ENCODE peak calls at places on chromosomes 5 and 9, in six cellular contexts. One of them, this sample, is unnamed.

GRCh38 chr5:143196601-143197259 is 206.8 kb downstream of the NR3C1 start:
- DNase-seq in HT1080: no peak
- DNase-seq in right lobe of liver: no peak
- DNase-seq in bronchial epithelial cell: no peak
- DNase-seq in head of caudate nucleus: no peak
- DNase-seq in stimulated activated CD4-positive, alpha-beta T cell treated with anti-CD3 and anti-CD28 coated beads, Interleukin-12 subunit alpha, Interleukin-12 subunit beta, amount 100 ng/mL, for 48 hours: no peak
- DNase-seq in this sample: no peak

GRCh38 chr9:26181836-26182235 is 503.6 kb upstream of the TUSC1 start:
- DNase-seq in HT1080: no peak
- DNase-seq in right lobe of liver: no peak
- DNase-seq in bronchial epithelial cell: no peak
- DNase-seq in head of caudate nucleus: no peak
- DNase-seq in stimulated activated CD4-positive, alpha-beta T cell treated with anti-CD3 and anti-CD28 coated beads, Interleukin-12 subunit alpha, Interleukin-12 subunit beta, amount 100 ng/mL, for 48 hours: no peak
- DNase-seq in this sample: no peak

GRCh38 chr9:133115604-133116345 is 5.3 kb downstream of the RALGDS start:
- DNase-seq in HT1080: no peak
- DNase-seq in right lobe of liver: peak; percentile 42
- DNase-seq in bronchial epithelial cell: no peak
- DNase-seq in head of caudate nucleus: no peak
- DNase-seq in stimulated activated CD4-positive, alpha-beta T cell treated with anti-CD3 and anti-CD28 coated beads, Interleukin-12 subunit alpha, Interleukin-12 subunit beta, amount 100 ng/mL, for 48 hours: peak; percentile 67
- DNase-seq in this sample: peak; percentile 73

GRCh38 chr5:52896524-52897237 is 92.5 kb upstream of the ITGA2 start:
- DNase-seq in HT1080: no peak
- DNase-seq in right lobe of liver: no peak
- DNase-seq in bronchial epithelial cell: no peak
- DNase-seq in head of caudate nucleus: no peak
- DNase-seq in stimulated activated CD4-positive, alpha-beta T cell treated with anti-CD3 and anti-CD28 coated beads, Interleukin-12 subunit alpha, Interleukin-12 subunit beta, amount 100 ng/mL, for 48 hours: no peak
- DNase-seq in this sample: no peak

GRCh38 chr9:134297082-134297415 is 29.2 kb upstream of the RXRA start:
- DNase-seq in HT1080: no peak
- DNase-seq in right lobe of liver: no peak
- DNase-seq in bronchial epithelial cell: no peak
- DNase-seq in head of caudate nucleus: no peak
- DNase-seq in stimulated activated CD4-positive, alpha-beta T cell treated with anti-CD3 and anti-CD28 coated beads, Interleukin-12 subunit alpha, Interleukin-12 subunit beta, amount 100 ng/mL, for 48 hours: no peak
- DNase-seq in this sample: no peak

GRCh38 chr9:123267481-123268239 is 726 bp downstream of the STRBP start:
- DNase-seq in HT1080: no peak
- DNase-seq in right lobe of liver: peak; percentile 69
- DNase-seq in bronchial epithelial cell: no peak
- DNase-seq in head of caudate nucleus: no peak
- DNase-seq in stimulated activated CD4-positive, alpha-beta T cell treated with anti-CD3 and anti-CD28 coated beads, Interleukin-12 subunit alpha, Interleukin-12 subunit beta, amount 100 ng/mL, for 48 hours: no peak
- DNase-seq in this sample: peak; percentile 30

GRCh38 chr9:129053020-129053419 is 16.6 kb downstream of the MIGA2 start:
- DNase-seq in HT1080: no peak
- DNase-seq in right lobe of liver: no peak
- DNase-seq in bronchial epithelial cell: no peak
- DNase-seq in head of caudate nucleus: no peak
- DNase-seq in stimulated activated CD4-positive, alpha-beta T cell treated with anti-CD3 and anti-CD28 coated beads, Interleukin-12 subunit alpha, Interleukin-12 subunit beta, amount 100 ng/mL, for 48 hours: no peak
- DNase-seq in this sample: no peak

GRCh38 chr9:124342946-124343485 is 72.2 kb downstream of the PSMB7 start:
- DNase-seq in HT1080: peak; percentile 89
- DNase-seq in right lobe of liver: peak; percentile 42
- DNase-seq in bronchial epithelial cell: peak; percentile 82
- DNase-seq in head of caudate nucleus: peak; percentile 56
- DNase-seq in stimulated activated CD4-positive, alpha-beta T cell treated with anti-CD3 and anti-CD28 coated beads, Interleukin-12 subunit alpha, Interleukin-12 subunit beta, amount 100 ng/mL, for 48 hours: no peak
- DNase-seq in this sample: no peak

GRCh38 chr9:78707481-78707977 is 410.6 kb downstream of the PSAT1 start:
- DNase-seq in HT1080: peak; percentile 60
- DNase-seq in right lobe of liver: no peak
- DNase-seq in bronchial epithelial cell: no peak
- DNase-seq in head of caudate nucleus: no peak
- DNase-seq in stimulated activated CD4-positive, alpha-beta T cell treated with anti-CD3 and anti-CD28 coated beads, Interleukin-12 subunit alpha, Interleukin-12 subunit beta, amount 100 ng/mL, for 48 hours: no peak
- DNase-seq in this sample: no peak

GRCh38 chr9:38362912-38363588 is 29.5 kb upstream of the ALDH1B1 start:
- DNase-seq in HT1080: peak; percentile 80
- DNase-seq in right lobe of liver: peak; percentile 50
- DNase-seq in bronchial epithelial cell: peak; percentile 73
- DNase-seq in head of caudate nucleus: no peak
- DNase-seq in stimulated activated CD4-positive, alpha-beta T cell treated with anti-CD3 and anti-CD28 coated beads, Interleukin-12 subunit alpha, Interleukin-12 subunit beta, amount 100 ng/mL, for 48 hours: no peak
- DNase-seq in this sample: peak; percentile 15

GRCh38 chr5:179599100-179599499 is 24.4 kb downstream of the HNRNPH1 start:
- DNase-seq in HT1080: no peak
- DNase-seq in right lobe of liver: no peak
- DNase-seq in bronchial epithelial cell: no peak
- DNase-seq in head of caudate nucleus: no peak
- DNase-seq in stimulated activated CD4-positive, alpha-beta T cell treated with anti-CD3 and anti-CD28 coated beads, Interleukin-12 subunit alpha, Interleukin-12 subunit beta, amount 100 ng/mL, for 48 hours: no peak
- DNase-seq in this sample: no peak